ENCODE peak calls at places on chromosomes 13 and 19, in four cellular contexts. One of them, this sample, is unnamed.

GRCh38 chr13:38990693-38991092 is at the start of gene STOML3:
- DNase-seq in GM23248: no peak
- DNase-seq in fibroblast of lung: no peak
- DNase-seq in mammary epithelial cell: no peak
- DNase-seq in this sample: peak

GRCh38 chr13:42001580-42001979 is 40.7 kb upstream of the VWA8 start:
- DNase-seq in GM23248: peak
- DNase-seq in fibroblast of lung: peak
- DNase-seq in mammary epithelial cell: peak
- DNase-seq in this sample: no peak

GRCh38 chr19:31625575-31625974 is 276.3 kb upstream of the TSHZ3 start:
- DNase-seq in mammary epithelial cell: no peak
- DNase-seq in fibroblast of lung: no peak
- DNase-seq in GM23248: no peak
- DNase-seq in this sample: no peak

GRCh38 chr13:42173789-42174343 is 98.1 kb upstream of the AKAP11 start:
- DNase-seq in fibroblast of lung: no peak
- DNase-seq in mammary epithelial cell: no peak
- DNase-seq in GM23248: no peak
- DNase-seq in this sample: no peak

GRCh38 chr19:12482505-12482886 is 2.1 kb downstream of the ZNF709 start:
- DNase-seq in GM23248: peak
- DNase-seq in mammary epithelial cell: no peak
- DNase-seq in fibroblast of lung: peak
- DNase-seq in this sample: no peak

GRCh38 chr19:40009674-40010073 is 12.8 kb downstream of the ZNF546 start:
- DNase-seq in GM23248: no peak
- DNase-seq in mammary epithelial cell: no peak
- DNase-seq in fibroblast of lung: no peak
- DNase-seq in this sample: no peak

GRCh38 chr19:43950834-43951626 is at the start of gene ZNF221:
- DNase-seq in fibroblast of lung: peak
- DNase-seq in mammary epithelial cell: peak
- DNase-seq in GM23248: peak
- DNase-seq in this sample: peak

GRCh38 chr19:36182612-36183454 is 30.6 kb upstream of the COX7A1 start:
- DNase-seq in GM23248: no peak
- DNase-seq in mammary epithelial cell: no peak
- DNase-seq in fibroblast of lung: peak
- DNase-seq in this sample: no peak

GRCh38 chr19:53910170-53910518 is 1.1 kb downstream of the CACNG7 start:
- DNase-seq in fibroblast of lung: no peak
- DNase-seq in mammary epithelial cell: no peak
- DNase-seq in GM23248: no peak
- DNase-seq in this sample: no peak

GRCh38 chr19:33601583-33601982 is 20.2 kb upstream of the CHST8 start:
- DNase-seq in mammary epithelial cell: no peak
- DNase-seq in GM23248: no peak
- DNase-seq in fibroblast of lung: no peak
- DNase-seq in this sample: no peak

GRCh38 chr13:72456486-72456885 is 270.9 kb downstream of the MZT1 start:
- DNase-seq in mammary epithelial cell: no peak
- DNase-seq in GM23248: no peak
- DNase-seq in fibroblast of lung: no peak
- DNase-seq in this sample: no peak

GRCh38 chr13:98813993-98814392 is 61.5 kb upstream of the SLC15A1 start:
- DNase-seq in mammary epithelial cell: no peak
- DNase-seq in GM23248: peak
- DNase-seq in fibroblast of lung: peak
- DNase-seq in this sample: no peak

GRCh38 chr13:96751089-96751488 is 243.2 kb downstream of the OXGR1 start:
- DNase-seq in GM23248: no peak
- DNase-seq in fibroblast of lung: no peak
- DNase-seq in mammary epithelial cell: no peak
- DNase-seq in this sample: no peak

GRCh38 chr13:97875911-97876310 is 77.6 kb upstream of the IPO5 start:
- DNase-seq in GM23248: no peak
- DNase-seq in fibroblast of lung: no peak
- DNase-seq in mammary epithelial cell: no peak
- DNase-seq in this sample: no peak

GRCh38 chr13:109933476-109933875 is 147.1 kb upstream of the IRS2 start:
- DNase-seq in GM23248: no peak
- DNase-seq in mammary epithelial cell: no peak
- DNase-seq in fibroblast of lung: no peak
- DNase-seq in this sample: peak

GRCh38 chr13:62357887-62358645 is 942.4 kb upstream of the PCDH20 start:
- DNase-seq in GM23248: peak
- DNase-seq in fibroblast of lung: peak
- DNase-seq in mammary epithelial cell: no peak
- DNase-seq in this sample: peak

GRCh38 chr19:6249296-6249695 is 30.5 kb downstream of the MLLT1 start:
- DNase-seq in fibroblast of lung: peak
- DNase-seq in mammary epithelial cell: no peak
- DNase-seq in GM23248: no peak
- DNase-seq in this sample: no peak

GRCh38 chr19:34141036-34141435 is 31.3 kb upstream of the LSM14A start:
- DNase-seq in GM23248: no peak
- DNase-seq in mammary epithelial cell: no peak
- DNase-seq in fibroblast of lung: no peak
- DNase-seq in this sample: no peak

GRCh38 chr19:47523473-47523872 is 8.6 kb upstream of the NAPA start:
- DNase-seq in GM23248: no peak
- DNase-seq in mammary epithelial cell: no peak
- DNase-seq in fibroblast of lung: no peak
- DNase-seq in this sample: no peak

GRCh38 chr13:39685652-39686051 is 30.2 kb downstream of the COG6 start:
- DNase-seq in fibroblast of lung: no peak
- DNase-seq in mammary epithelial cell: no peak
- DNase-seq in GM23248: no peak
- DNase-seq in this sample: no peak

GRCh38 chr13:83796364-83796763 is 85.9 kb downstream of the SLITRK1 start:
- DNase-seq in mammary epithelial cell: no peak
- DNase-seq in fibroblast of lung: no peak
- DNase-seq in GM23248: no peak
- DNase-seq in this sample: peak

GRCh38 chr13:29587645-29588044 is 7.8 kb downstream of the SLC7A1 start:
- DNase-seq in GM23248: peak
- DNase-seq in fibroblast of lung: peak
- DNase-seq in mammary epithelial cell: peak
- DNase-seq in this sample: no peak

GRCh38 chr19:45640849-45641273 is 1.7 kb upstream of the EML2 start:
- DNase-seq in fibroblast of lung: no peak
- DNase-seq in mammary epithelial cell: peak
- DNase-seq in GM23248: no peak
- DNase-seq in this sample: no peak

GRCh38 chr19:4597975-4598671 is 38.6 kb upstream of the SEMA6B start:
- DNase-seq in fibroblast of lung: no peak
- DNase-seq in GM23248: peak
- DNase-seq in mammary epithelial cell: no peak
- DNase-seq in this sample: peak

GRCh38 chr13:86729206-86729605 is 930.0 kb upstream of the SLITRK6 start:
- DNase-seq in fibroblast of lung: no peak
- DNase-seq in mammary epithelial cell: no peak
- DNase-seq in GM23248: no peak
- DNase-seq in this sample: no peak

GRCh38 chr19:31270897-31271568 is 78.2 kb downstream of the TSHZ3 start:
- DNase-seq in mammary epithelial cell: no peak
- DNase-seq in fibroblast of lung: peak
- DNase-seq in GM23248: peak
- DNase-seq in this sample: no peak

DNA sequence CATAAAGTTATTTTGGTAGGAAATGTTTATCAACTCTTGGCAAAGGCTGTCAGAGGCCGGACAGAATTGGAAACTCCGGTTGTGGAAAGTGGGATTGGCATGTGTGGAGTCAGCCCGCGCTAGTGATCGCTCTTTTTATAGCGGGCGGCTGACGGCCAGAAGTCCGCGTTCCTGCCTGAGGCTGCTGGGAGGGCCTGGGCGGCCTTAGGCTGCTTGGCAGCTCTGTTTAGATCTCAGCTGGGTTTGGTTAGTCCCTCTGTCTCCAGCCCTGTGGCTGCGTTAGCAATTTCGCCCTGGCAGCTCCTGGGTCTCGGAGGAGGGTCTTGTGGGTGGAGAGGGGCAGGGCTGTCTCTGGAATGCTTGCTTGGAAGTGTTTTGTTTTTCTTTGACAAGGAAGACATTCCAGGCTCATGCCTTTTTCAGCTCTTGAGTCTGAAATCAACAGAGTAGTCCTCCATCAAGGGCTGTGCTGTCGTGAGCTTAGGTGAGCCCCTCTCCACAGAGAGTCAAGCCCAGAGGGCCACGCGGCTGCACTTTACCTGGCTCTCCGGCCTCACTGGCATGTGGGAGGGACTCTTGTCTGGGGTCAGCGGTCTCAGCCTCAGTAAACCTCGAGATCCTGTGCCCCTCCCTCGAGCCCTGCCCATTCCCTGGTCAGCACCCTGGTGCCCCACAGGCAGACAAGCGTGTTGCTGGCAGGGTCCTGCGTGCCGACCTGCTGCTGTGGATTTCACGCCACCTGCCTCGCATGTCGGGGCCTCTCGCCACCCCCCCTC is 22.5 kb downstream of the DOT1L start:
- DNase-seq in fibroblast of lung: peak
- DNase-seq in mammary epithelial cell: no peak
- DNase-seq in GM23248: peak
- DNase-seq in this sample: no peak
- H3K27ac ChIP-seq in fibroblast of lung: peak
- H3K27ac ChIP-seq in mammary epithelial cell: no peak
- H3K27ac ChIP-seq in GM23248: peak
- H3K27ac ChIP-seq in this sample: no peak

GRCh38 chr19:2957160-2957559 is 12.4 kb upstream of the ZNF77 start:
- DNase-seq in fibroblast of lung: no peak
- DNase-seq in GM23248: no peak
- DNase-seq in mammary epithelial cell: no peak
- DNase-seq in this sample: no peak
- TF ChIP-seq EZH2 in fibroblast of lung: no peak
- TF ChIP-seq EZH2 in GM23248: no peak
- TF ChIP-seq EZH2 in mammary epithelial cell: no peak
- TF ChIP-seq EZH2 in this sample: no peak

DNA sequence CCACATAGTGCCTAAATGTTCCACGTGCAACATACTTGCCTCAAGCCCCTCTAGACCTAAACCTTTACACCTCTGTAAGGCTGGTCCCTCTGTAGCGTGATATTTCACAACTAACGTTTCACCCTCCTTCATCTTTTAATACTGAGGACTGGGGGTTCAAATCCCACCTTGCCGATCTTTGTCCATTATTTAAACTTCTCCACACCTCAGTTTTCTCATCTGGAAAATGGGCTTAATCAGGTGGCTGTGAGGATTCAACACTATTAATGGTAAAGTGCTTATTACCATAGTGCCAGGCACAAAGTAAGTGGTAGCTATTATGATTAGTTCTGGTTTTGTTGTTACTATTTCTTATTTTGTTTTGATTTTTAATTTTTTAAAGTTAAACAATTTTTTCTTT is 7.5 kb upstream of the ADAMTS10 start:
- DNase-seq in GM23248: no peak
- DNase-seq in fibroblast of lung: no peak
- DNase-seq in mammary epithelial cell: no peak
- DNase-seq in this sample: no peak
- H3K27ac ChIP-seq in GM23248: no peak
- H3K27ac ChIP-seq in fibroblast of lung: no peak
- H3K27ac ChIP-seq in mammary epithelial cell: no peak
- H3K27ac ChIP-seq in this sample: no peak

DNA sequence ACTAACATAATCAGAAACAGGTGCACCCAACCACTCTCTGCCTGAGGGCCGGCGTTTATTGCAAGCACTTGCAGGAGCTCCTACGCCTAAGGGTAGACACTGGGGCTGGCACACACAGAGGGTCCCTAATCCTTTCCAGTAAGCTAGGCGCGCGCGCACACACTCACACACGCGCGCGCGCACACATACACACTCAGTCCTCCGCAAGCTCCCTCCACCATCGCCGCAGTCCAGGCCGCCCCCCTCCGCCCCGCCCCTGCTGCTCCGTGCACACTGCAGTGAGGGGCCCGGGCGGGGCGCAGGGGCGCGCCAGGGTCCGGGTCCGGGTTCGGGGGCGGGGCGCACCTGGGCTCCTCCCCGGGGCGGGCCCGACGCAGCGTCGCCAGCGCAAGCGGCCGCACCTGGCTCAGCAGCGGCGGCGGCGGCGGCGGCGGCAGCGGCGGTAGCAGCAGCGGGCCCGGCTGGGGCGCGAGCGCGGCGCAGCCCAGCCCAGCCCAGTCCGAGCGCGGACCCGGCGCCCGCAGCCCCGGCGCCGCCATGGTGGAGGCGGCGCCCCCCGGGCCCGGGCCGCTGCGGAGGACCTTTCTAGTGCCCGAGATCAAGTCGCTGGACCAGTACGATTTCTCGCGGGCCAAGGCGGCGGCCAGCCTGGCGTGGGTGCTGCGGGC is at the start of gene CAMSAP3:
- DNase-seq in mammary epithelial cell: peak
- DNase-seq in fibroblast of lung: peak
- DNase-seq in GM23248: peak
- DNase-seq in this sample: peak
- TF ChIP-seq EZH2 in mammary epithelial cell: no peak
- TF ChIP-seq EZH2 in fibroblast of lung: peak
- TF ChIP-seq EZH2 in GM23248: peak
- TF ChIP-seq EZH2 in this sample: no peak

GRCh38 chr19:41479757-41480191 is 36.8 kb downstream of the ERICH4 start:
- DNase-seq in fibroblast of lung: no peak
- DNase-seq in mammary epithelial cell: no peak
- DNase-seq in GM23248: no peak
- DNase-seq in this sample: no peak
- H3K27ac ChIP-seq in fibroblast of lung: no peak
- H3K27ac ChIP-seq in mammary epithelial cell: no peak
- H3K27ac ChIP-seq in GM23248: no peak
- H3K27ac ChIP-seq in this sample: no peak

This sample was measured in A673.